ENCODE peak calls at places on chromosome 10, in seven cellular contexts. One of them, this sample, is unnamed. For H3K9me2, the result is how much of the 10 kb centered on the place peaks cover.

GRCh38 chr10:113770346-113770745 is 18.9 kb downstream of the PLEKHS1 start:
- DNase-seq in MM.1S: no peak
- DNase-seq in GM23338: no peak
- DNase-seq in HCT116: no peak
- DNase-seq in SK-N-SH: no peak
- DNase-seq in PC-3: no peak
- DNase-seq in GM23248: no peak
- DNase-seq in this sample: no peak

GRCh38 chr10:2972216-2972615 is 95.1 kb upstream of the PFKP start:
- DNase-seq in MM.1S: no peak
- DNase-seq in GM23338: no peak
- DNase-seq in HCT116: no peak
- DNase-seq in GM23248: no peak
- DNase-seq in PC-3: no peak
- DNase-seq in SK-N-SH: no peak
- DNase-seq in this sample: no peak

GRCh38 chr10:92573091-92573797 is 649 bp downstream of the IDE start:
- DNase-seq in GM23248: peak
- DNase-seq in MM.1S: peak
- DNase-seq in GM23338: peak
- DNase-seq in PC-3: peak
- DNase-seq in SK-N-SH: peak
- DNase-seq in HCT116: no peak
- DNase-seq in this sample: peak

GRCh38 chr10:101687088-101687487 is 7.9 kb downstream of the FBXW4 start:
- DNase-seq in PC-3: no peak
- DNase-seq in SK-N-SH: no peak
- DNase-seq in HCT116: no peak
- DNase-seq in GM23248: no peak
- DNase-seq in MM.1S: no peak
- DNase-seq in GM23338: no peak
- DNase-seq in this sample: no peak

GRCh38 chr10:77422491-77423338 is 214.9 kb downstream of the KCNMA1 start:
- DNase-seq in SK-N-SH: peak
- DNase-seq in GM23248: no peak
- DNase-seq in HCT116: no peak
- DNase-seq in PC-3: no peak
- DNase-seq in GM23338: no peak
- DNase-seq in MM.1S: no peak
- DNase-seq in this sample: no peak

GRCh38 chr10:200405-200804 is 65.2 kb downstream of the ZMYND11 start:
- DNase-seq in SK-N-SH: no peak
- DNase-seq in MM.1S: no peak
- DNase-seq in GM23338: no peak
- DNase-seq in PC-3: no peak
- DNase-seq in GM23248: peak
- DNase-seq in HCT116: no peak
- DNase-seq in this sample: no peak

GRCh38 chr10:6187278-6187677 is 15.5 kb upstream of the PFKFB3 start:
- DNase-seq in PC-3: no peak
- DNase-seq in MM.1S: no peak
- DNase-seq in HCT116: no peak
- DNase-seq in GM23248: no peak
- DNase-seq in SK-N-SH: no peak
- DNase-seq in GM23338: no peak
- DNase-seq in this sample: no peak

GRCh38 chr10:104328916-104329710 is 9.2 kb downstream of the ITPRIP start:
- DNase-seq in HCT116: peak
- DNase-seq in PC-3: peak
- DNase-seq in GM23248: peak
- DNase-seq in GM23338: peak
- DNase-seq in SK-N-SH: no peak
- DNase-seq in MM.1S: no peak
- DNase-seq in this sample: no peak

GRCh38 chr10:78906734-78907385 is 161.9 kb upstream of the ZMIZ1 start:
- DNase-seq in HCT116: no peak
- DNase-seq in PC-3: no peak
- DNase-seq in MM.1S: no peak
- DNase-seq in GM23248: no peak
- DNase-seq in GM23338: no peak
- DNase-seq in SK-N-SH: no peak
- DNase-seq in this sample: no peak

GRCh38 chr10:878895-879294 is 52.6 kb downstream of the LARP4B start:
- DNase-seq in PC-3: no peak
- DNase-seq in HCT116: no peak
- DNase-seq in GM23338: no peak
- DNase-seq in GM23248: no peak
- DNase-seq in SK-N-SH: no peak
- DNase-seq in MM.1S: no peak
- DNase-seq in this sample: no peak

GRCh38 chr10:29926649-29927048 is 132.7 kb downstream of the JCAD start:
- DNase-seq in SK-N-SH: no peak
- DNase-seq in GM23338: peak
- DNase-seq in HCT116: no peak
- DNase-seq in MM.1S: no peak
- DNase-seq in GM23248: peak
- DNase-seq in PC-3: peak
- DNase-seq in this sample: peak

GRCh38 chr10:127492607-127493250 is 56.4 kb upstream of the NPS start:
- DNase-seq in GM23338: peak
- DNase-seq in GM23248: peak
- DNase-seq in SK-N-SH: no peak
- DNase-seq in PC-3: peak
- DNase-seq in HCT116: peak
- DNase-seq in MM.1S: no peak
- DNase-seq in this sample: peak

GRCh38 chr10:23657677-23658076 is 218.8 kb downstream of the OTUD1 start:
- DNase-seq in SK-N-SH: no peak
- DNase-seq in HCT116: no peak
- DNase-seq in GM23248: no peak
- DNase-seq in PC-3: no peak
- DNase-seq in MM.1S: no peak
- DNase-seq in GM23338: no peak
- DNase-seq in this sample: no peak

GRCh38 chr10:24483701-24484100 is 240.0 kb downstream of the ARHGAP21 start:
- DNase-seq in GM23248: peak
- DNase-seq in PC-3: peak
- DNase-seq in SK-N-SH: no peak
- DNase-seq in HCT116: peak
- DNase-seq in MM.1S: peak
- DNase-seq in GM23338: peak
- DNase-seq in this sample: no peak

GRCh38 chr10:8138471-8138870 is 84.0 kb downstream of the GATA3 start:
- DNase-seq in GM23248: peak
- DNase-seq in MM.1S: no peak
- DNase-seq in GM23338: no peak
- DNase-seq in PC-3: peak
- DNase-seq in HCT116: no peak
- DNase-seq in SK-N-SH: no peak
- DNase-seq in this sample: no peak

GRCh38 chr10:128191847-128192246 is 65.6 kb upstream of the MKI67 start:
- DNase-seq in GM23338: no peak
- DNase-seq in PC-3: peak
- DNase-seq in MM.1S: no peak
- DNase-seq in GM23248: no peak
- DNase-seq in SK-N-SH: no peak
- DNase-seq in HCT116: no peak
- DNase-seq in this sample: no peak

GRCh38 chr10:93947524-93947923 is 46.2 kb upstream of the PLCE1 start:
- DNase-seq in SK-N-SH: no peak
- DNase-seq in HCT116: no peak
- DNase-seq in GM23248: no peak
- DNase-seq in MM.1S: no peak
- DNase-seq in GM23338: no peak
- DNase-seq in PC-3: no peak
- DNase-seq in this sample: no peak

GRCh38 chr10:93951905-93952304 is 41.8 kb upstream of the PLCE1 start:
- DNase-seq in HCT116: no peak
- DNase-seq in SK-N-SH: no peak
- DNase-seq in MM.1S: no peak
- DNase-seq in GM23248: no peak
- DNase-seq in GM23338: no peak
- DNase-seq in PC-3: no peak
- DNase-seq in this sample: no peak

GRCh38 chr10:93941603-93942002 is 47.8 kb downstream of the SLC35G1 start:
- DNase-seq in GM23248: no peak
- DNase-seq in HCT116: no peak
- DNase-seq in GM23338: no peak
- DNase-seq in MM.1S: no peak
- DNase-seq in SK-N-SH: no peak
- DNase-seq in PC-3: no peak
- DNase-seq in this sample: no peak

GRCh38 chr10:93945814-93946213 is 47.9 kb upstream of the PLCE1 start:
- DNase-seq in MM.1S: no peak
- DNase-seq in PC-3: no peak
- DNase-seq in GM23338: no peak
- DNase-seq in SK-N-SH: no peak
- DNase-seq in GM23248: no peak
- DNase-seq in HCT116: no peak
- DNase-seq in this sample: no peak

DNA sequence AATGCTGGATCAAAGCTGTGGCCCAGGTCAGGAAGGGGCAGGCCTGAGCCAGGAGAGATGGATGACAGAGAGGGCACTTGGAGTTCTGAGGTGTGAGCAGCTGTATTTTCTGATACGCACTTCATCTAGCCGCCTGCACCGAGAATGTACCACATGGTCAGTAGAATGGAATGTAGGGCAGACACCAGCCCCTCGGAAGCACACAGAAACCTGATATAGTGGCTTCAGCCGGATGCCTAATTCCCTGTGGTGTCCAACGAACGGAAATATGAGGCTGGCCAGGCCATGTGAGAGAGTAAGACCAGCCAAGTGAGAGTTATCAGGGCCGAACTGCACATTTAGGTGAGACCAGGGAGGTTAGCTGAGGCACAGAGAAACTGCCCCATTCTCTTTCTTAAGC is 46.7 kb upstream of the PLCE1 start:
- DNase-seq in PC-3: peak
- DNase-seq in GM23248: peak
- DNase-seq in HCT116: no peak
- DNase-seq in GM23338: peak
- DNase-seq in SK-N-SH: no peak
- DNase-seq in MM.1S: no peak
- DNase-seq in this sample: no peak
- H2AFZ ChIP-seq in PC-3: no peak
- H2AFZ ChIP-seq in GM23248: no peak
- H2AFZ ChIP-seq in HCT116: no peak
- H2AFZ ChIP-seq in GM23338: peak
- H2AFZ ChIP-seq in SK-N-SH: peak
- H2AFZ ChIP-seq in MM.1S: no peak
- H2AFZ ChIP-seq in this sample: no peak

DNA sequence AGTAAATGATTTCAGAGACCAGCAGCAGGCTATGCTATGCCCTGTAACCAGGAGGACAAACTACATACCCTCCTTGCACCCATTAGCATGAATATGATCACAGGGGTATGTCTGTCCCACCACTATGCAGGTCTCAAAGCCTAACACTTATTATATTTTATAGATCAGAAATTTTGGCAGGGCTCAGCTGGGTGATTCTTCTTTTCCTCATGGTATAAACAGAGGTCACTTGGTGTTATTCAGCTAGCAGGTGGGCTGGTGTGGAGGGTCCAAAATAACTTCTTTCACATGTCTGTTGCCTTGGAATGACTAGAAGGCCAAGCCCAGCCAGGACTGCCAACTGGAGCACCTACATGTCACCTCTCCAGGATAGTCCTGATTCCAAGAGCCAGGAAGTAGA is 252.9 kb downstream of the ARHGAP12 start:
- DNase-seq in GM23338: no peak
- DNase-seq in PC-3: no peak
- DNase-seq in SK-N-SH: no peak
- DNase-seq in HCT116: no peak
- DNase-seq in MM.1S: no peak
- DNase-seq in GM23248: no peak
- DNase-seq in this sample: no peak
- H3K9me2 ChIP-seq in GM23338: under half
- H3K9me2 ChIP-seq in PC-3: under half
- H3K9me2 ChIP-seq in SK-N-SH: under half
- H3K9me2 ChIP-seq in HCT116: under half
- H3K9me2 ChIP-seq in MM.1S: under half
- H3K9me2 ChIP-seq in GM23248: under half
- H3K9me2 ChIP-seq in this sample: under half

DNA sequence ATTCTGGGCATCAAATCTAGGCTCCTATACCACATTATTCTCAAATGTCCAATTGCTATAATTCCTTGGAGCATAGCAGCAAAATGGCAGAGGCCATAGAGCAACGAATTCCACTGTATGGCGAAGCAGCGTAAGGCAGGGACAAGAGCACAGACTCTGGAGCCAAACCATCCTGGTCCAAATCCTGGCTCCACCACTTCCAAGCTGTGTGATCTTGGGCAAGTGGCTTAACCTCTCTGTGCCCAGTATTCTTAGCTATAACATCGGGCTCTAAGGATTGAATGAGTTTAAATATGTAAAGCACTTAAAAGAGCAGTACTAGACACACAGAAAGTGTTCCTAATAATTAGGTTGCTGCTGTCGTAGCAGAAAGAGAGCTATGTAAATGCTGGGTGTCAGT is 56.2 kb downstream of the TACC2 start:
- DNase-seq in GM23338: no peak
- DNase-seq in MM.1S: no peak
- DNase-seq in SK-N-SH: no peak
- DNase-seq in HCT116: no peak
- DNase-seq in PC-3: no peak
- DNase-seq in GM23248: no peak
- DNase-seq in this sample: no peak
- H3K27ac ChIP-seq in GM23338: peak
- H3K27ac ChIP-seq in MM.1S: no peak
- H3K27ac ChIP-seq in SK-N-SH: no peak
- H3K27ac ChIP-seq in HCT116: no peak
- H3K27ac ChIP-seq in PC-3: no peak
- H3K27ac ChIP-seq in GM23248: no peak
- H3K27ac ChIP-seq in this sample: no peak

GRCh38 chr10:14181197-14181936 is 149.4 kb downstream of the FRMD4A start:
- DNase-seq in SK-N-SH: no peak
- DNase-seq in GM23338: no peak
- DNase-seq in PC-3: no peak
- DNase-seq in MM.1S: no peak
- DNase-seq in HCT116: no peak
- DNase-seq in GM23248: no peak
- DNase-seq in this sample: no peak

GRCh38 chr10:14185501-14186045 is 145.2 kb downstream of the FRMD4A start:
- DNase-seq in GM23338: peak
- DNase-seq in GM23248: peak
- DNase-seq in HCT116: peak
- DNase-seq in SK-N-SH: no peak
- DNase-seq in PC-3: peak
- DNase-seq in MM.1S: peak
- DNase-seq in this sample: peak

GRCh38 chr10:14184841-14185500 is 145.8 kb downstream of the FRMD4A start:
- DNase-seq in GM23338: peak
- DNase-seq in HCT116: no peak
- DNase-seq in GM23248: no peak
- DNase-seq in SK-N-SH: no peak
- DNase-seq in PC-3: no peak
- DNase-seq in MM.1S: peak
- DNase-seq in this sample: peak

GRCh38 chr10:14186245-14186644 is 144.5 kb downstream of the FRMD4A start:
- DNase-seq in HCT116: no peak
- DNase-seq in GM23338: peak
- DNase-seq in SK-N-SH: no peak
- DNase-seq in GM23248: peak
- DNase-seq in PC-3: no peak
- DNase-seq in MM.1S: peak
- DNase-seq in this sample: peak

GRCh38 chr10:14182781-14183180 is 147.9 kb downstream of the FRMD4A start:
- DNase-seq in SK-N-SH: no peak
- DNase-seq in HCT116: no peak
- DNase-seq in MM.1S: no peak
- DNase-seq in PC-3: no peak
- DNase-seq in GM23338: no peak
- DNase-seq in GM23248: no peak
- DNase-seq in this sample: no peak
- H2AFZ ChIP-seq in SK-N-SH: no peak
- H2AFZ ChIP-seq in HCT116: no peak
- H2AFZ ChIP-seq in MM.1S: no peak
- H2AFZ ChIP-seq in PC-3: no peak
- H2AFZ ChIP-seq in GM23338: no peak
- H2AFZ ChIP-seq in GM23248: no peak
- H2AFZ ChIP-seq in this sample: no peak

This sample was measured in Karpas-422.